ENCODE peak calls at places on chromosome 6, in eight cellular contexts. C is heart left ventricle, L is fibroblast of lung, A is tibial nerve, Z is IMR-90, N is thyroid gland, V is sigmoid colon, E is astrocyte. T is an unnamed sample.

GRCh38 chr6:49766762-49767161 is 20.3 kb downstream of the PGK2 start:
- DNase-seq in Z (no peak), L (no peak), E (no peak), A (no peak), C (no peak), V (no peak), N (no peak), T (no peak)

GRCh38 chr6:53500095-53500494 is 44.8 kb downstream of the GCLC start:
- DNase-seq in L (no peak), V (no peak), A (no peak), Z (no peak), C (no peak), N (no peak), E (no peak), T (no peak)

GRCh38 chr6:99415446-99415845 is 9.7 kb downstream of the PNISR start:
- DNase-seq in C (no peak), N (no peak), V (no peak), L (no peak), Z (peak; percentile 51), E (no peak), A (no peak), T (no peak)

GRCh38 chr6:5302995-5303622 is 41.8 kb downstream of the FARS2 start:
- DNase-seq in Z (peak; percentile 5), C (peak; percentile 27), N (peak; percentile 87), L (peak; percentile 21), E (no peak), A (no peak), V (no peak), T (peak; percentile 56)

GRCh38 chr6:11613858-11614257 is 76.3 kb downstream of the TMEM170B start:
- DNase-seq in A (no peak), V (no peak), Z (peak; percentile 98), N (no peak), E (peak; percentile 99), C (no peak), L (peak; percentile 99), T (peak; percentile 87)

GRCh38 chr6:121811106-121811505 is 375.7 kb downstream of the GJA1 start:
- DNase-seq in Z (no peak), C (no peak), A (no peak), N (no peak), L (no peak), E (no peak), V (no peak), T (no peak)

GRCh38 chr6:168160506-168161370 is 81.7 kb upstream of the FRMD1 start:
- DNase-seq in Z (no peak), A (no peak), L (no peak), N (no peak), E (no peak), V (peak; percentile 29), C (no peak), T (no peak)

GRCh38 chr6:29943053-29943966 is 978 bp downstream of the HLA-A start:
- DNase-seq in L (no peak), E (no peak), N (no peak), A (no peak), V (peak; percentile 77), Z (no peak), C (no peak), T (peak; percentile 10)

GRCh38 chr6:4906293-4906941 is 97.4 kb downstream of the RPP40 start:
- DNase-seq in L (no peak), N (no peak), E (no peak), C (no peak), A (no peak), V (no peak), Z (no peak), T (no peak)

GRCh38 chr6:42696526-42697267 is 25.7 kb downstream of the PRPH2 start:
- DNase-seq in V (no peak), C (no peak), E (peak; percentile 72), N (peak; percentile 73), L (peak; percentile 81), Z (peak; percentile 71), A (no peak), T (no peak)

GRCh38 chr6:113733386-113733785 is 123.8 kb upstream of the MARCKS start:
- DNase-seq in A (no peak), V (no peak), N (no peak), C (no peak), E (no peak), L (no peak), Z (peak; percentile 16), T (no peak)

GRCh38 chr6:14468656-14469321 is 351.2 kb downstream of the CD83 start:
- DNase-seq in N (no peak), C (no peak), V (no peak), Z (no peak), E (no peak), A (no peak), L (no peak), T (no peak)

GRCh38 chr6:69791065-69791471 is 5.7 kb downstream of the LMBRD1 start:
- DNase-seq in N (peak; percentile 40), A (no peak), L (peak; percentile 43), E (peak; percentile 27), V (no peak), C (no peak), Z (peak; percentile 4), T (peak; percentile 30)

GRCh38 chr6:149237464-149237863 is 80.0 kb upstream of the TAB2 start:
- DNase-seq in N (no peak), C (no peak), V (no peak), Z (no peak), L (no peak), E (no peak), A (no peak), T (no peak)

GRCh38 chr6:4129446-4129845 is 5.9 kb downstream of the ECI2 start:
- DNase-seq in L (peak; percentile 12), E (no peak), Z (peak; percentile 9), V (no peak), N (no peak), C (no peak), A (no peak), T (no peak)

GRCh38 chr6:17820055-17820454 is 113.3 kb upstream of the NUP153 start:
- DNase-seq in N (no peak), L (no peak), V (no peak), E (no peak), C (no peak), Z (peak; percentile 15), A (no peak), T (no peak)

GRCh38 chr6:118548136-118548535 is at the start of gene PLN:
- DNase-seq in C (peak; percentile 30), N (no peak), Z (no peak), A (no peak), L (peak; percentile 83), V (no peak), E (peak; percentile 77), T (no peak)

GRCh38 chr6:115514656-115515055 is 546.0 kb downstream of the FRK start:
- DNase-seq in V (no peak), L (peak; percentile 42), E (peak; percentile 14), N (peak; percentile 13), A (no peak), Z (peak; percentile 57), C (no peak), T (peak; percentile 1)

GRCh38 chr6:30548375-30548774 is 7.9 kb downstream of the GNL1 start:
- DNase-seq in Z (peak; percentile 65), A (no peak), V (no peak), C (no peak), L (peak; percentile 4), E (no peak), N (no peak), T (no peak)

GRCh38 chr6:160755168-160755567 is 53.1 kb downstream of the PLG start:
- DNase-seq in L (no peak), V (no peak), C (no peak), E (no peak), A (no peak), Z (no peak), N (no peak), T (no peak)

GRCh38 chr6:81808834-81809598 is 56.5 kb upstream of the TENT5A start:
- DNase-seq in N (no peak), A (no peak), Z (no peak), L (peak; percentile 13), C (peak; percentile 27), E (no peak), V (no peak), T (no peak)
- H3K4me3 ChIP-seq in N (no peak overlapping the region), A (no peak overlapping the region), Z (no peak overlapping the region), L (no peak overlapping the region), C (no peak overlapping the region), E (no peak overlapping the region), V (no peak overlapping the region), T (no peak overlapping the region)

DNA sequence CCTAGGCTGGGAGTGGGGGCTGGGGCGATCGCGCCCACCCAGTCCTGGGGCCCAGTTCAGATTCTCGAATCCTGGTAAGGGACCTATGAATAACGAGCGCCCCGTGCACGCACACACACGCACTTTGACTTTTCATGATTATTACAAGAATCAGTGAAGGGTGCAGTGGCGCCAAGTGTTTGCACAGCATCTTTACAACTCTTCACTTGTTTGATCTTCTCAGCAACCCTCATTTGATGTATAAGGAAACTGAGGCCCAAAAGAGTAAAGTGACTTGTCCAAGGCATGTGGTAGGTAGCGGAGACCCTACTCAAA is 863 bp upstream of the LRFN2 start:
- DNase-seq in L (no peak), E (no peak), A (no peak), V (no peak), N (no peak), Z (no peak), C (no peak), T (no peak)
- TF ChIP-seq CTCF in L (no peak), E (no peak), A (no peak), V (peak; percentile 6), N (no peak), Z (no peak), C (no peak), T (no peak)

DNA sequence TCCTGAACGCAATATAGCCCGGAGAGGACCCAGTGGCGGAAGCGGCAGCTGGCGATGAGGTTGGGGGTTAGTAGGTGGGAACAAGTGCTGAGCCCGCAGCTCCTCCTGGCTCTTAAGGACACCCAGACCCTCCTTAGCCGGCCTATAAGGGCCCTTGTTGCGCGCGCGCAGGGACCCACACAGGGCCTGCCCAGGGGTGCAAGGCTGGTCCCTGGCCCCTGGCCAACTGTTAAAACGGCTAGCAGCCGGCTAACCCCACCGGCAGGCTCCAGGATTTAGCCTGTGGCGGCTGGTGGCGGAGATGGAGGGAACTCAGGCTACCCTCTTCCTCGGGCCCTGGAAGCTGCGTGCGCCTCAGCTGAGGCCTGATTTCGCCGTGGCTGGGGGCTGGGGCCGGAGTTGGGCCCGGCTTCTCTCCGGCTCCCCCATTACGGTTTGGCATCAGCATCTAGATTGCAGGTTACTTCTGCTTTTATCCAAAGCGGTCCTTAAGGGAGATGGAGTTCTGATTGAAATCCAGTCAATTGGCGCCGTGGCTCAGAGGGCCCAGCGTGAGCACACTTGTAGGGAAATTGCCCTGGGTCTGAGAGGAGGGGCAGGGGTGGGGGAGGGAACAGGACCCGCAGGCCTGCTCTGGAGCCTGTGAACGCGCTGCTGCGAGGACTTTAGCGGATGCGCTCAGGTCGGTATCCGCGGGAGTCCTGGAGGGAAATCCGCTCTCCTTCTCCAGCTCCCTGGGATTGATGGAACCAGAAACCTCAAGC is 37.0 kb upstream of the CCDC167 start:
- DNase-seq in Z (no peak), N (no peak), C (no peak), E (no peak), A (no peak), V (no peak), L (no peak), T (no peak)
- H3K4me3 ChIP-seq in Z (no peak overlapping the region), N (no peak overlapping the region), C (peak overlapping the region; percentile 19), E (peak overlapping the region; percentile 26), A (peak overlapping the region; percentile 36), V (no peak overlapping the region), L (peak overlapping the region; percentile 20), T (no peak overlapping the region)

DNA sequence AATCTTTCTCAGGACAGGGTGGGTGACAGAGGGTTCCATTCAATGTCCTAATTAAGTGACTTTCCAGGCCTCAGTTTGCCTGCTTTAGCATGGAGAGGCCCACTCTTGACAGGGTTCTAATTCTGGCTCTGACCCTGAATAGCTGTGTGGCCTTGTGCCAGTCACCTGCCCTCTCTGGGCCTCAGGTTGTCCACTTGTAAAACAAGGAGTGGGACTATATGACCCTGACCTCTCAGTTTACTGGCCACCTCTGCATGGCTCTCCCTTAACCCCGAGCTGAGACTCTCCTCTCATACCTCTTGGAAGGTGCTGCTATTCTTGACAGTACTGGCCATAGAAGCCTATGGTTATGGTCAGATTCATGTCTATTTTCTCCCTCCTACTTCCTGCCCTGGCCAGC is 44.1 kb upstream of the MLN start:
- DNase-seq in N (no peak), V (no peak), A (no peak), E (no peak), L (no peak), C (no peak), Z (no peak), T (no peak)
- TF ChIP-seq CTCF in N (no peak), V (no peak), A (no peak), E (no peak), L (no peak), C (no peak), Z (no peak), T (no peak)

T was measured in bronchial epithelial cell.